ENCODE peak calls at places on chromosomes 5 and 9, in nine cellular contexts. W, X, Z, V, G, Y, R, C and M are unnamed samples.

GRCh38 chr5:127958421-127959011 is 125.0 kb upstream of the SLC12A2 start:
- DNase-seq in W (no peak), X (no peak), Z (no peak), V (no peak), G (no peak), Y (no peak), R (no peak), C (no peak), M (peak)

GRCh38 chr9:90641868-90642558 is 611 bp downstream of the DIRAS2 start:
- DNase-seq in W (no peak), X (no peak), Z (no peak), V (no peak), G (no peak), Y (no peak), R (no peak), C (no peak), M (no peak)

GRCh38 chr5:43044181-43044914 is 4.2 kb upstream of the ANXA2R start:
- DNase-seq in W (no peak), X (no peak), Z (no peak), V (no peak), G (no peak), Y (no peak), R (no peak), C (no peak), M (no peak)

GRCh38 chr9:125700791-125701190 is 6.2 kb downstream of the MAPKAP1 start:
- DNase-seq in W (no peak), X (no peak), Z (no peak), V (peak), G (no peak), Y (no peak), R (no peak), C (no peak), M (no peak)

GRCh38 chr9:91164724-91165520 is 196.8 kb downstream of the AUH start:
- DNase-seq in W (peak), X (peak), Z (peak), V (peak), G (peak), Y (peak), R (no peak), C (peak), M (no peak)

GRCh38 chr5:154740957-154741356 is 14.2 kb upstream of the LARP1 start:
- DNase-seq in W (no peak), X (no peak), Z (no peak), V (no peak), G (peak), Y (no peak), R (no peak), C (no peak), M (no peak)

GRCh38 chr5:149656576-149657182 is 73.4 kb upstream of the PPARGC1B start:
- DNase-seq in W (no peak), X (no peak), Z (no peak), V (no peak), G (no peak), Y (no peak), R (peak), C (no peak), M (no peak)

GRCh38 chr5:16378762-16379161 is 86.8 kb downstream of the ZNF622 start:
- DNase-seq in W (no peak), X (no peak), Z (no peak), V (no peak), G (no peak), Y (no peak), R (no peak), C (no peak), M (no peak)

GRCh38 chr9:129990269-129991005 is 52.6 kb downstream of the FNBP1 start:
- DNase-seq in W (no peak), X (no peak), Z (no peak), V (no peak), G (no peak), Y (no peak), R (no peak), C (peak), M (no peak)

GRCh38 chr5:179268399-179268952 is 76.8 kb downstream of the ADAMTS2 start:
- DNase-seq in W (no peak), X (no peak), Z (peak), V (no peak), G (peak), Y (no peak), R (no peak), C (no peak), M (no peak)

GRCh38 chr5:33148076-33148501 is 292.7 kb upstream of the TARS1 start:
- DNase-seq in W (no peak), X (no peak), Z (no peak), V (peak), G (peak), Y (peak), R (no peak), C (no peak), M (no peak)

GRCh38 chr5:143224672-143225071 is 178.8 kb downstream of the NR3C1 start:
- DNase-seq in W (no peak), X (no peak), Z (no peak), V (no peak), G (no peak), Y (no peak), R (no peak), C (no peak), M (no peak)

GRCh38 chr5:139474815-139475791 is 4.3 kb downstream of the SMIM33 start:
- DNase-seq in W (no peak), X (no peak), Z (no peak), V (no peak), G (no peak), Y (no peak), R (no peak), C (no peak), M (no peak)

GRCh38 chr5:163571755-163572154 is 66.3 kb downstream of the MAT2B start:
- DNase-seq in W (no peak), X (no peak), Z (no peak), V (peak), G (no peak), Y (peak), R (no peak), C (no peak), M (peak)

GRCh38 chr9:138046641-138047301 is 169.2 kb downstream of the CACNA1B start:
- DNase-seq in W (no peak), X (no peak), Z (peak), V (no peak), G (peak), Y (no peak), R (no peak), C (no peak), M (no peak)

GRCh38 chr9:69931340-69931739 is 110.7 kb downstream of the CFAP95 start:
- DNase-seq in W (no peak), X (no peak), Z (no peak), V (no peak), G (no peak), Y (no peak), R (no peak), C (no peak), M (no peak)

GRCh38 chr9:131270171-131271015 is 5.9 kb downstream of the FAM78A start:
- DNase-seq in W (no peak), X (no peak), Z (no peak), V (no peak), G (peak), Y (no peak), R (peak), C (peak), M (no peak)

GRCh38 chr9:134514503-134514902 is 127.1 kb upstream of the COL5A1 start:
- DNase-seq in W (no peak), X (no peak), Z (no peak), V (no peak), G (no peak), Y (no peak), R (no peak), C (no peak), M (no peak)

GRCh38 chr9:77854258-77854915 is 177.2 kb downstream of the GNAQ start:
- DNase-seq in W (no peak), X (no peak), Z (no peak), V (no peak), G (no peak), Y (no peak), R (no peak), C (no peak), M (no peak)

GRCh38 chr5:40437452-40437861 is 242.3 kb upstream of the PTGER4 start:
- DNase-seq in W (peak), X (no peak), Z (no peak), V (peak), G (no peak), Y (no peak), R (no peak), C (no peak), M (no peak)

GRCh38 chr9:114139061-114139460 is 16.3 kb upstream of the COL27A1 start:
- DNase-seq in W (no peak), X (no peak), Z (no peak), V (no peak), G (no peak), Y (no peak), R (no peak), C (no peak), M (no peak)

GRCh38 chr5:181088289-181088688 is 42.7 kb downstream of the OR2V1 start:
- DNase-seq in W (no peak), X (no peak), Z (no peak), V (no peak), G (no peak), Y (no peak), R (peak), C (no peak), M (no peak)

GRCh38 chr5:456351-457194 is 13.6 kb downstream of the EXOC3 start:
- DNase-seq in W (no peak), X (no peak), Z (no peak), V (no peak), G (peak), Y (no peak), R (no peak), C (no peak), M (no peak)